ENCODE peak calls at places on chromosomes 6 and 20, in ten cellular contexts. One of them, this sample, is unnamed. For H3K36me3, the result is how much of the 10 kb centered on the place peaks cover.

GRCh38 chr6:150028799-150029198 is 3.5 kb upstream of the RAET1L start:
- DNase-seq in OCI-LY7: no peak
- DNase-seq in heart left ventricle: no peak
- DNase-seq in body of pancreas: no peak
- DNase-seq in spleen: peak
- DNase-seq in uterus: no peak
- DNase-seq in CD8-positive, alpha-beta T cell: no peak
- DNase-seq in K562: no peak
- DNase-seq in heart right ventricle: no peak
- DNase-seq in prostate gland: peak
- DNase-seq in this sample: no peak

GRCh38 chr6:30263734-30264133 is 50.5 kb upstream of the TRIM26 start:
- DNase-seq in K562: no peak
- DNase-seq in body of pancreas: no peak
- DNase-seq in OCI-LY7: no peak
- DNase-seq in CD8-positive, alpha-beta T cell: no peak
- DNase-seq in spleen: no peak
- DNase-seq in heart left ventricle: no peak
- DNase-seq in heart right ventricle: no peak
- DNase-seq in prostate gland: no peak
- DNase-seq in uterus: no peak
- DNase-seq in this sample: no peak

GRCh38 chr6:141548969-141549368 is 583.8 kb upstream of the GJE1 start:
- DNase-seq in spleen: no peak
- DNase-seq in heart left ventricle: no peak
- DNase-seq in prostate gland: no peak
- DNase-seq in OCI-LY7: no peak
- DNase-seq in body of pancreas: no peak
- DNase-seq in CD8-positive, alpha-beta T cell: no peak
- DNase-seq in heart right ventricle: no peak
- DNase-seq in uterus: no peak
- DNase-seq in K562: no peak
- DNase-seq in this sample: no peak

GRCh38 chr6:163164175-163164900 is 250.2 kb upstream of the QKI start:
- DNase-seq in CD8-positive, alpha-beta T cell: no peak
- DNase-seq in prostate gland: no peak
- DNase-seq in uterus: no peak
- DNase-seq in K562: no peak
- DNase-seq in OCI-LY7: no peak
- DNase-seq in heart right ventricle: no peak
- DNase-seq in spleen: no peak
- DNase-seq in heart left ventricle: no peak
- DNase-seq in body of pancreas: no peak
- DNase-seq in this sample: peak

GRCh38 chr6:52731719-52732118 is 31.6 kb downstream of the GSTA2 start:
- DNase-seq in uterus: no peak
- DNase-seq in spleen: no peak
- DNase-seq in K562: no peak
- DNase-seq in prostate gland: no peak
- DNase-seq in heart left ventricle: no peak
- DNase-seq in CD8-positive, alpha-beta T cell: no peak
- DNase-seq in OCI-LY7: no peak
- DNase-seq in body of pancreas: no peak
- DNase-seq in heart right ventricle: no peak
- DNase-seq in this sample: no peak

GRCh38 chr6:12233693-12234551 is 56.2 kb upstream of the EDN1 start:
- DNase-seq in CD8-positive, alpha-beta T cell: no peak
- DNase-seq in K562: peak
- DNase-seq in heart right ventricle: no peak
- DNase-seq in uterus: no peak
- DNase-seq in body of pancreas: peak
- DNase-seq in spleen: no peak
- DNase-seq in OCI-LY7: peak
- DNase-seq in prostate gland: peak
- DNase-seq in heart left ventricle: no peak
- DNase-seq in this sample: peak

GRCh38 chr20:46220808-46221207 is 87.5 kb downstream of the CDH22 start:
- DNase-seq in spleen: no peak
- DNase-seq in CD8-positive, alpha-beta T cell: no peak
- DNase-seq in heart left ventricle: no peak
- DNase-seq in OCI-LY7: no peak
- DNase-seq in K562: peak
- DNase-seq in body of pancreas: peak
- DNase-seq in heart right ventricle: no peak
- DNase-seq in uterus: no peak
- DNase-seq in prostate gland: no peak
- DNase-seq in this sample: no peak

GRCh38 chr6:90296346-90297123 is at the start of gene BACH2:
- DNase-seq in uterus: peak
- DNase-seq in OCI-LY7: peak
- DNase-seq in heart right ventricle: peak
- DNase-seq in spleen: peak
- DNase-seq in heart left ventricle: peak
- DNase-seq in K562: peak
- DNase-seq in body of pancreas: peak
- DNase-seq in prostate gland: peak
- DNase-seq in CD8-positive, alpha-beta T cell: peak
- DNase-seq in this sample: peak

GRCh38 chr20:41447026-41447425 is 80.4 kb upstream of the EMILIN3 start:
- DNase-seq in prostate gland: no peak
- DNase-seq in heart right ventricle: no peak
- DNase-seq in K562: no peak
- DNase-seq in body of pancreas: no peak
- DNase-seq in CD8-positive, alpha-beta T cell: no peak
- DNase-seq in heart left ventricle: no peak
- DNase-seq in spleen: no peak
- DNase-seq in uterus: no peak
- DNase-seq in OCI-LY7: no peak
- DNase-seq in this sample: no peak

GRCh38 chr20:41509801-41510200 is 108.4 kb downstream of the CHD6 start:
- DNase-seq in heart right ventricle: peak
- DNase-seq in body of pancreas: peak
- DNase-seq in spleen: no peak
- DNase-seq in CD8-positive, alpha-beta T cell: no peak
- DNase-seq in heart left ventricle: peak
- DNase-seq in prostate gland: peak
- DNase-seq in uterus: no peak
- DNase-seq in K562: no peak
- DNase-seq in OCI-LY7: no peak
- DNase-seq in this sample: no peak

GRCh38 chr6:132819405-132820145 is 5.2 kb downstream of the RPS12 start:
- DNase-seq in CD8-positive, alpha-beta T cell: no peak
- DNase-seq in heart left ventricle: no peak
- DNase-seq in uterus: no peak
- DNase-seq in prostate gland: no peak
- DNase-seq in K562: peak
- DNase-seq in OCI-LY7: peak
- DNase-seq in spleen: no peak
- DNase-seq in body of pancreas: no peak
- DNase-seq in heart right ventricle: no peak
- DNase-seq in this sample: no peak

GRCh38 chr6:139708342-139709199 is 334.1 kb upstream of the CITED2 start:
- DNase-seq in K562: peak
- DNase-seq in body of pancreas: peak
- DNase-seq in heart left ventricle: no peak
- DNase-seq in heart right ventricle: no peak
- DNase-seq in spleen: no peak
- DNase-seq in prostate gland: no peak
- DNase-seq in OCI-LY7: no peak
- DNase-seq in uterus: no peak
- DNase-seq in CD8-positive, alpha-beta T cell: no peak
- DNase-seq in this sample: no peak

GRCh38 chr6:52362443-52363221 is 681 bp downstream of the PAQR8 start:
- DNase-seq in uterus: peak
- DNase-seq in heart right ventricle: peak
- DNase-seq in CD8-positive, alpha-beta T cell: peak
- DNase-seq in prostate gland: no peak
- DNase-seq in OCI-LY7: peak
- DNase-seq in K562: peak
- DNase-seq in spleen: peak
- DNase-seq in body of pancreas: peak
- DNase-seq in heart left ventricle: peak
- DNase-seq in this sample: peak

GRCh38 chr6:68443704-68444103 is 191.4 kb upstream of the ADGRB3 start:
- DNase-seq in K562: no peak
- DNase-seq in CD8-positive, alpha-beta T cell: no peak
- DNase-seq in spleen: no peak
- DNase-seq in heart left ventricle: no peak
- DNase-seq in OCI-LY7: no peak
- DNase-seq in body of pancreas: no peak
- DNase-seq in prostate gland: no peak
- DNase-seq in heart right ventricle: no peak
- DNase-seq in uterus: no peak
- DNase-seq in this sample: no peak
- TF ChIP-seq CTCF in K562: no peak
- TF ChIP-seq CTCF in CD8-positive, alpha-beta T cell: no peak
- TF ChIP-seq CTCF in spleen: no peak
- TF ChIP-seq CTCF in heart left ventricle: no peak
- TF ChIP-seq CTCF in OCI-LY7: no peak
- TF ChIP-seq CTCF in body of pancreas: no peak
- TF ChIP-seq CTCF in prostate gland: no peak
- TF ChIP-seq CTCF in heart right ventricle: no peak
- TF ChIP-seq CTCF in uterus: no peak
- TF ChIP-seq CTCF in this sample: no peak

DNA sequence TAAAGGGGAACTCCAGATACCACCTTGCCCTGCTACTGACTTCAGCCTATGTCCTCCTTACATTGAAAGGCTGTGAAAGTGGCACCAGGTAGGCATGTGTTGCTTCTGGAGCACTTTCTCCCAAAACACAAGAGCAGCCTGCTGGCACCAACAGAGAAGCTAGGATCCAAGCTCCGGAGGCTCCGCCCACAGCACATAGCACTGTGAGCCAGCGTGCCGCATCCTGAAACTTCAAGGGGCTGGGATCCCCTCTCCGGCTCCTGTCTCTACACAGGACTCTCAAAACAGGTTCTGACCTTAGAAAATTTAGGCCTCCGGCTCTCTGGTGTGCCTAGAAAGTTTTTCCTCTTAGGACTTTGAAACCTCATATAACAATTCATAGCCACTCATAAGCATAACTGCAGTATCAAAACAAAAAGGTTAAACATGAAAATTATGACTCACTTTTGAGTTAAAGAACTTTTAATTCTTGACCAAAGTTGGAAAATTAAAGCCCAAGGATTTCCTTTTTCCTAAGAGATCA is 41.1 kb downstream of the EZR start:
- DNase-seq in heart left ventricle: no peak
- DNase-seq in heart right ventricle: no peak
- DNase-seq in CD8-positive, alpha-beta T cell: no peak
- DNase-seq in body of pancreas: no peak
- DNase-seq in uterus: no peak
- DNase-seq in OCI-LY7: no peak
- DNase-seq in K562: no peak
- DNase-seq in prostate gland: no peak
- DNase-seq in spleen: no peak
- DNase-seq in this sample: no peak
- H3K36me3 ChIP-seq in heart left ventricle: half or more
- H3K36me3 ChIP-seq in heart right ventricle: under half
- H3K36me3 ChIP-seq in CD8-positive, alpha-beta T cell: half or more
- H3K36me3 ChIP-seq in body of pancreas: under half
- H3K36me3 ChIP-seq in uterus: under half
- H3K36me3 ChIP-seq in OCI-LY7: half or more
- H3K36me3 ChIP-seq in K562: half or more
- H3K36me3 ChIP-seq in prostate gland: under half
- H3K36me3 ChIP-seq in spleen: under half
- H3K36me3 ChIP-seq in this sample: half or more

GRCh38 chr6:10309826-10310405 is 105.0 kb downstream of the TFAP2A start:
- DNase-seq in body of pancreas: no peak
- DNase-seq in heart left ventricle: no peak
- DNase-seq in OCI-LY7: no peak
- DNase-seq in K562: no peak
- DNase-seq in heart right ventricle: no peak
- DNase-seq in CD8-positive, alpha-beta T cell: no peak
- DNase-seq in uterus: no peak
- DNase-seq in spleen: no peak
- DNase-seq in prostate gland: no peak
- DNase-seq in this sample: no peak
- TF ChIP-seq CTCF in body of pancreas: no peak
- TF ChIP-seq CTCF in heart left ventricle: no peak
- TF ChIP-seq CTCF in OCI-LY7: no peak
- TF ChIP-seq CTCF in K562: no peak
- TF ChIP-seq CTCF in heart right ventricle: no peak
- TF ChIP-seq CTCF in CD8-positive, alpha-beta T cell: no peak
- TF ChIP-seq CTCF in uterus: no peak
- TF ChIP-seq CTCF in spleen: no peak
- TF ChIP-seq CTCF in prostate gland: no peak
- TF ChIP-seq CTCF in this sample: no peak

GRCh38 chr20:34773726-34774125 is 51.7 kb downstream of the NCOA6 start:
- DNase-seq in body of pancreas: no peak
- DNase-seq in heart right ventricle: no peak
- DNase-seq in OCI-LY7: no peak
- DNase-seq in spleen: no peak
- DNase-seq in K562: no peak
- DNase-seq in heart left ventricle: no peak
- DNase-seq in uterus: no peak
- DNase-seq in CD8-positive, alpha-beta T cell: no peak
- DNase-seq in prostate gland: no peak
- DNase-seq in this sample: no peak

GRCh38 chr20:34774431-34774830 is 51.0 kb downstream of the NCOA6 start:
- DNase-seq in heart left ventricle: no peak
- DNase-seq in uterus: no peak
- DNase-seq in OCI-LY7: no peak
- DNase-seq in body of pancreas: no peak
- DNase-seq in spleen: no peak
- DNase-seq in K562: no peak
- DNase-seq in prostate gland: no peak
- DNase-seq in heart right ventricle: no peak
- DNase-seq in CD8-positive, alpha-beta T cell: no peak
- DNase-seq in this sample: no peak

GRCh38 chr20:34774886-34775285 is 50.6 kb downstream of the NCOA6 start:
- DNase-seq in spleen: no peak
- DNase-seq in K562: no peak
- DNase-seq in CD8-positive, alpha-beta T cell: no peak
- DNase-seq in OCI-LY7: no peak
- DNase-seq in body of pancreas: no peak
- DNase-seq in heart right ventricle: no peak
- DNase-seq in prostate gland: no peak
- DNase-seq in heart left ventricle: no peak
- DNase-seq in uterus: no peak
- DNase-seq in this sample: no peak

GRCh38 chr20:34772437-34772836 is 53.0 kb downstream of the NCOA6 start:
- DNase-seq in heart right ventricle: no peak
- DNase-seq in CD8-positive, alpha-beta T cell: no peak
- DNase-seq in uterus: no peak
- DNase-seq in heart left ventricle: no peak
- DNase-seq in OCI-LY7: no peak
- DNase-seq in spleen: no peak
- DNase-seq in body of pancreas: no peak
- DNase-seq in K562: no peak
- DNase-seq in prostate gland: no peak
- DNase-seq in this sample: no peak

DNA sequence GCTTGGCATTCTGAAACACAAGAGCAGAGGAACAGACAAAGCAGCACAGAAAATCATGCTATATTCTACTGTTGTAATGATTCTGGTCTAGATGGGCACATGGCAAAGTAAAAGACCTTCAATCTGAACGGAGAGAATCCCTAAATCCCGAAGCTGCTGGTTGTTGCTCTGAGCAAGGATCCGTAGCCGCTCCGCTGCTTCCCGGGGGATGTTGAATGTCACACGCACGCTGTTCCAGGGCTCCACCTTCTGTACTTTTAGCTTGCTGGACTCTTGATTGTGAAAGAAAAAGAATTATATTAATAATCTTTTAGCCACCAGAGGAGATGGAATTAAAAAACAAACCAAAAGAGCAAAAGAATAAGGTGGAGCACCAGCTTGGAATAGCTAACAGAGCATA is 49.3 kb downstream of the NCOA6 start:
- DNase-seq in spleen: no peak
- DNase-seq in prostate gland: no peak
- DNase-seq in OCI-LY7: no peak
- DNase-seq in heart left ventricle: no peak
- DNase-seq in K562: no peak
- DNase-seq in CD8-positive, alpha-beta T cell: no peak
- DNase-seq in heart right ventricle: no peak
- DNase-seq in uterus: no peak
- DNase-seq in body of pancreas: no peak
- DNase-seq in this sample: no peak
- H3K36me3 ChIP-seq in spleen: under half
- H3K36me3 ChIP-seq in prostate gland: under half
- H3K36me3 ChIP-seq in OCI-LY7: under half
- H3K36me3 ChIP-seq in heart left ventricle: half or more
- H3K36me3 ChIP-seq in K562: under half
- H3K36me3 ChIP-seq in CD8-positive, alpha-beta T cell: under half
- H3K36me3 ChIP-seq in heart right ventricle: under half
- H3K36me3 ChIP-seq in uterus: under half
- H3K36me3 ChIP-seq in body of pancreas: under half
- H3K36me3 ChIP-seq in this sample: under half